ENCODE peak calls at places on chromosomes 2 and 18, in nine cellular contexts. X is ACHN; A is dermis microvascular lymphatic vessel endothelial cell; H is endothelial cell of umbilical vein; O is stimulated activated CD8-positive, alpha-beta memory T cell treated with anti-CD3 and anti-CD28 coated beads, Interleukin-15, amount 100 ng/mL, for 24 hours; Q is NCI-H2171 treated with DMSO at 0.1 percent for 48 hours; V is sigmoid colon; B is epithelial cell of esophagus; D is stimulated activated CD4-positive, alpha-beta T cell treated with anti-CD3 and anti-CD28 coated beads, Interleukin-15, amount 100 ng/mL, for 1 hour. M is an unnamed sample.

GRCh38 chr2:96145028-96145939 is at the start of gene DUSP2:
- DNase-seq in Q (peak; percentile 46), D (peak; percentile 87), H (peak; percentile 56), A (peak; percentile 70), B (peak; percentile 53), V (peak; percentile 83), O (peak; percentile 83), X (peak; percentile 31), M (peak; percentile 96)

GRCh38 chr2:177998006-177998405 is 74.6 kb downstream of the PDE11A start:
- DNase-seq in O (no peak), A (no peak), X (peak; percentile 83), B (peak; percentile 39), Q (no peak), V (no peak), H (no peak), D (no peak), M (no peak)

GRCh38 chr2:71113843-71114242 is 16.2 kb downstream of the MCEE start:
- DNase-seq in D (no peak), H (no peak), V (no peak), Q (no peak), O (no peak), X (no peak), A (no peak), B (no peak), M (no peak)

GRCh38 chr2:16900405-16901025 is 234.9 kb upstream of the CYRIA start:
- DNase-seq in V (no peak), B (peak; percentile 73), A (peak; percentile 6), Q (peak; percentile 6), H (no peak), O (no peak), D (no peak), X (peak; percentile 63), M (peak; percentile 52)

GRCh38 chr2:9333591-9334171 is 89.6 kb downstream of the ITGB1BP1 start:
- DNase-seq in H (peak; percentile 84), D (no peak), B (peak; percentile 90), O (no peak), A (peak; percentile 87), X (peak; percentile 88), Q (no peak), V (peak; percentile 81), M (peak; percentile 62)

GRCh38 chr18:69659142-69659651 is 258.5 kb downstream of the DOK6 start:
- DNase-seq in X (no peak), Q (no peak), D (no peak), V (no peak), O (no peak), A (no peak), H (no peak), B (no peak), M (no peak)

GRCh38 chr2:65075605-65076344 is 19.6 kb downstream of the CEP68 start:
- DNase-seq in X (no peak), H (peak; percentile 35), D (no peak), O (no peak), A (no peak), B (no peak), Q (no peak), V (no peak), M (no peak)

GRCh38 chr2:119028327-119029174 is 86.6 kb downstream of the MARCO start:
- DNase-seq in X (peak; percentile 44), O (no peak), B (peak; percentile 62), H (peak; percentile 4), A (peak; percentile 40), D (no peak), V (no peak), Q (peak; percentile 38), M (no peak)